ENCODE peak calls at places on chromosomes 7 and 10, in six cellular contexts. X, Q, R, Z, P and O are unnamed samples.

GRCh38 chr10:98620503-98620902 is 173.8 kb upstream of the HPS1 start:
- DNase-seq in X (no peak), Q (no peak), R (no peak), Z (no peak), P (no peak), O (no peak)

GRCh38 chr10:129909531-129910286 is 54.4 kb downstream of the EBF3 start:
- DNase-seq in X (no peak), Q (no peak), R (no peak), Z (no peak), P (no peak), O (no peak)

GRCh38 chr10:47378606-47379444 is 5.3 kb downstream of the ZNF488 start:
- DNase-seq in X (no peak), Q (no peak), R (no peak), Z (no peak), P (no peak), O (peak)

GRCh38 chr10:3951993-3952392 is 167.0 kb upstream of the KLF6 start:
- DNase-seq in X (no peak), Q (peak), R (no peak), Z (no peak), P (no peak), O (no peak)

GRCh38 chr10:4488924-4489323 is 337.1 kb upstream of the AKR1E2 start:
- DNase-seq in X (no peak), Q (no peak), R (no peak), Z (no peak), P (no peak), O (no peak)

GRCh38 chr7:143929224-143929920 is 5.7 kb upstream of the OR2F2 start:
- DNase-seq in X (no peak), Q (no peak), R (no peak), Z (no peak), P (no peak), O (no peak)

GRCh38 chr10:88032566-88032965 is 169.1 kb downstream of the PTEN start:
- DNase-seq in X (no peak), Q (no peak), R (no peak), Z (no peak), P (no peak), O (no peak)

GRCh38 chr10:122374246-122374858 is at the start of gene PLEKHA1:
- DNase-seq in X (peak), Q (peak), R (peak), Z (peak), P (peak), O (peak)